ENCODE peak calls at places on chromosomes 12 and 14, in five cellular contexts. P is NCI-H345, C is EH, Z is osteocyte, U is GM03348. M is an unnamed sample.

GRCh38 chr14:61379639-61380184 is 58.3 kb downstream of the PRKCH start:
- DNase-seq in P (no peak), C (no peak), Z (no peak), U (no peak), M (peak)

GRCh38 chr14:45664668-45665356 is 411.8 kb upstream of the MIS18BP1 start:
- DNase-seq in P (peak), C (peak), Z (no peak), U (no peak), M (no peak)

GRCh38 chr14:105283028-105283427 is 17.8 kb downstream of the BRF1 start:
- DNase-seq in P (no peak), C (no peak), Z (no peak), U (no peak), M (no peak)

GRCh38 chr12:117111386-117112267 is 12.4 kb upstream of the TESC start:
- DNase-seq in P (peak), C (no peak), Z (no peak), U (no peak), M (no peak)

GRCh38 chr12:5200276-5201087 is 156.8 kb downstream of the KCNA5 start:
- DNase-seq in P (peak), C (peak), Z (no peak), U (peak), M (no peak)

GRCh38 chr14:34436118-34436905 is 25.7 kb downstream of the SPTSSA start:
- DNase-seq in P (no peak), C (peak), Z (no peak), U (peak), M (no peak)

GRCh38 chr12:48084066-48084465 is 21.8 kb downstream of the SENP1 start:
- DNase-seq in P (no peak), C (peak), Z (no peak), U (peak), M (no peak)

GRCh38 chr14:43729149-43729548 is 777.9 kb downstream of the FSCB start:
- DNase-seq in P (no peak), C (no peak), Z (no peak), U (no peak), M (no peak)

GRCh38 chr12:116689586-116689985 is 48.3 kb downstream of the SPRING1 start:
- DNase-seq in P (no peak), C (no peak), Z (no peak), U (no peak), M (no peak)